ENCODE peak calls at places on chromosome 3, in five cellular contexts. H, O, C, G and A are unnamed samples.

GRCh38 chr3:127289646-127290575 is 2.1 kb upstream of the PRR20G start:
- DNase-seq in C (no peak), G (no peak), O (no peak), H (peak; percentile 52), A (no peak)

GRCh38 chr3:94482686-94483085 is 419.8 kb downstream of the NSUN3 start:
- DNase-seq in H (no peak), O (no peak), G (no peak), C (no peak), A (no peak)

GRCh38 chr3:12470111-12470510 is 14.2 kb upstream of the TSEN2 start:
- DNase-seq in H (peak; percentile 36), G (no peak), O (no peak), C (no peak), A (no peak)

GRCh38 chr3:168087539-168087938 is 8.2 kb downstream of the GOLIM4 start:
- DNase-seq in G (no peak), H (no peak), C (no peak), O (no peak), A (no peak)

GRCh38 chr3:156997351-156997750 is 162.6 kb downstream of the CCNL1 start:
- DNase-seq in O (no peak), H (no peak), C (no peak), G (no peak), A (no peak)

GRCh38 chr3:18424213-18424861 is 802 bp downstream of the SATB1 start:
- DNase-seq in C (no peak), O (peak; percentile 33), G (peak; percentile 35), H (no peak), A (no peak)

GRCh38 chr3:58161435-58162398 is 49.1 kb downstream of the DNASE1L3 start:
- DNase-seq in C (peak; percentile 83), G (peak; percentile 58), H (peak; percentile 92), O (peak; percentile 68), A (peak; percentile 86)

GRCh38 chr3:193711165-193711485 is 118.1 kb downstream of the OPA1 start:
- DNase-seq in C (no peak), H (no peak), G (no peak), O (no peak), A (no peak)

GRCh38 chr3:127204841-127205582 is 12.1 kb downstream of the PRR23E start:
- DNase-seq in H (no peak), O (no peak), C (no peak), G (no peak), A (no peak)

GRCh38 chr3:73623996-73624362 is 762 bp downstream of the PDZRN3 start:
- DNase-seq in H (peak; percentile 67), O (peak; percentile 79), G (peak; percentile 57), C (peak; percentile 77), A (peak; percentile 63)

GRCh38 chr3:190073264-190073663 is 47.4 kb downstream of the P3H2 start:
- DNase-seq in G (peak; percentile 15), O (no peak), H (no peak), C (no peak), A (no peak)

GRCh38 chr3:123138819-123139517 is 62.8 kb upstream of the SEC22A start:
- DNase-seq in O (no peak), C (no peak), H (no peak), G (peak; percentile 25), A (no peak)

GRCh38 chr3:116005404-116005803 is 382.1 kb downstream of the GAP43 start:
- DNase-seq in O (no peak), H (peak; percentile 96), C (peak; percentile 39), G (peak; percentile 2), A (peak; percentile 97)

GRCh38 chr3:64685800-64686445 is 1.9 kb downstream of the ADAMTS9 start:
- DNase-seq in C (peak; percentile 82), H (peak; percentile 76), G (peak; percentile 87), O (peak; percentile 88), A (peak; percentile 63)

GRCh38 chr3:145892869-145893268 is 268.1 kb downstream of the PLOD2 start:
- DNase-seq in C (no peak), O (no peak), G (no peak), H (no peak), A (no peak)

GRCh38 chr3:124261301-124261700 is 269.4 kb upstream of the ROPN1 start:
- DNase-seq in H (peak; percentile 23), G (no peak), C (no peak), O (no peak), A (no peak)

GRCh38 chr3:145704020-145704419 is 457.0 kb downstream of the PLOD2 start:
- DNase-seq in O (no peak), H (no peak), G (no peak), C (no peak), A (peak; percentile 63)

GRCh38 chr3:10504161-10505049 is 981 bp downstream of the ATP2B2 start:
- DNase-seq in H (no peak), C (no peak), G (no peak), O (no peak), A (no peak)

GRCh38 chr3:34212671-34213070 is 414.2 kb downstream of the PDCD6IP start:
- DNase-seq in G (no peak), C (no peak), O (no peak), H (no peak), A (peak; percentile 21)

GRCh38 chr3:99990179-99990578 is 124.1 kb downstream of the FILIP1L start:
- DNase-seq in G (no peak), O (no peak), H (no peak), C (no peak), A (no peak)

GRCh38 chr3:31184257-31185003 is 290.0 kb upstream of the GADL1 start:
- DNase-seq in O (no peak), G (no peak), H (no peak), C (no peak), A (no peak)

GRCh38 chr3:32238027-32238815 is at the start of gene CMTM8:
- DNase-seq in H (no peak), O (peak; percentile 90), C (peak; percentile 25), G (peak; percentile 79), A (peak; percentile 18)

GRCh38 chr3:169348276-169348675 is 315.2 kb downstream of the MECOM start:
- DNase-seq in G (no peak), H (no peak), C (no peak), O (no peak), A (no peak)

GRCh38 chr3:14124223-14124614 is 451 bp downstream of the CHCHD4 start:
- DNase-seq in O (peak; percentile 84), H (no peak), G (peak; percentile 78), C (peak; percentile 39), A (peak; percentile 55)

GRCh38 chr3:73605388-73605787 is 19.4 kb downstream of the PDZRN3 start:
- DNase-seq in C (peak; percentile 45), G (no peak), H (peak; percentile 53), O (no peak), A (no peak)

GRCh38 chr3:24741506-24741905 is 246.9 kb upstream of the THRB start:
- DNase-seq in C (no peak), O (no peak), H (no peak), G (no peak), A (no peak)

GRCh38 chr3:191136347-191136746 is 62.7 kb upstream of the OSTN start:
- DNase-seq in C (no peak), O (no peak), G (no peak), H (peak; percentile 20), A (no peak)

GRCh38 chr3:43959498-43960447 is 269.0 kb downstream of the ABHD5 start:
- DNase-seq in G (no peak), O (no peak), C (no peak), H (no peak), A (no peak)

GRCh38 chr3:184096811-184097378 is at the start of gene HTR3E:
- DNase-seq in G (no peak), O (no peak), H (no peak), C (no peak), A (no peak)

GRCh38 chr3:40166997-40167396 is 142.5 kb upstream of the EIF1B start:
- DNase-seq in G (no peak), C (no peak), O (no peak), H (no peak), A (no peak)